ENCODE peak calls at places on chromosomes 1 and 21, in seven cellular contexts. One of them, this sample, is unnamed.
A peak's percentile ranks its signal among the peaks of the same experiment; 100 is the strongest.

GRCh38 chr1:45908613-45909140 is 105.3 kb downstream of the MAST2 start:
- DNase-seq in GM23338: peak; percentile 41
- DNase-seq in hepatocyte: no peak
- DNase-seq in PC-3: no peak
- DNase-seq in MM.1S: no peak
- DNase-seq in neural progenitor cell: no peak
- DNase-seq in HCT116: no peak
- DNase-seq in this sample: no peak

GRCh38 chr1:108043712-108044111 is 78.7 kb upstream of the VAV3 start:
- DNase-seq in neural progenitor cell: no peak
- DNase-seq in HCT116: no peak
- DNase-seq in MM.1S: no peak
- DNase-seq in GM23338: no peak
- DNase-seq in PC-3: no peak
- DNase-seq in hepatocyte: no peak
- DNase-seq in this sample: no peak

GRCh38 chr1:55070291-55070690 is 30.9 kb downstream of the PCSK9 start:
- DNase-seq in hepatocyte: no peak
- DNase-seq in PC-3: no peak
- DNase-seq in HCT116: no peak
- DNase-seq in GM23338: no peak
- DNase-seq in neural progenitor cell: no peak
- DNase-seq in MM.1S: no peak
- DNase-seq in this sample: no peak

GRCh38 chr1:204150702-204151561 is 912 bp downstream of the ETNK2 start:
- DNase-seq in HCT116: no peak
- DNase-seq in GM23338: peak; percentile 54
- DNase-seq in neural progenitor cell: peak; percentile 61
- DNase-seq in MM.1S: no peak
- DNase-seq in hepatocyte: no peak
- DNase-seq in PC-3: no peak
- DNase-seq in this sample: peak; percentile 39

GRCh38 chr1:244347942-244348341 is 103.8 kb downstream of the ADSS2 start:
- DNase-seq in hepatocyte: peak; percentile 73
- DNase-seq in PC-3: peak; percentile 87
- DNase-seq in neural progenitor cell: no peak
- DNase-seq in HCT116: no peak
- DNase-seq in GM23338: no peak
- DNase-seq in MM.1S: no peak
- DNase-seq in this sample: peak; percentile 63

GRCh38 chr21:42616366-42617340 is 36.8 kb upstream of the PDE9A start:
- DNase-seq in GM23338: no peak
- DNase-seq in MM.1S: no peak
- DNase-seq in neural progenitor cell: no peak
- DNase-seq in hepatocyte: no peak
- DNase-seq in HCT116: no peak
- DNase-seq in PC-3: no peak
- DNase-seq in this sample: no peak

GRCh38 chr1:8003431-8004112 is 22.5 kb downstream of the ERRFI1 start:
- DNase-seq in MM.1S: no peak
- DNase-seq in hepatocyte: no peak
- DNase-seq in GM23338: no peak
- DNase-seq in HCT116: no peak
- DNase-seq in neural progenitor cell: no peak
- DNase-seq in PC-3: peak; percentile 55
- DNase-seq in this sample: peak; percentile 57

GRCh38 chr1:61561666-61562065 is 163.3 kb downstream of the TM2D1 start:
- DNase-seq in GM23338: no peak
- DNase-seq in neural progenitor cell: no peak
- DNase-seq in HCT116: no peak
- DNase-seq in hepatocyte: no peak
- DNase-seq in MM.1S: no peak
- DNase-seq in PC-3: peak; percentile 17
- DNase-seq in this sample: peak; percentile 69

GRCh38 chr21:16910435-16911165 is 602.2 kb upstream of the CXADR start:
- DNase-seq in hepatocyte: no peak
- DNase-seq in neural progenitor cell: no peak
- DNase-seq in PC-3: no peak
- DNase-seq in GM23338: no peak
- DNase-seq in MM.1S: no peak
- DNase-seq in HCT116: no peak
- DNase-seq in this sample: no peak

GRCh38 chr1:225427249-225428065 is at the start of gene LBR:
- DNase-seq in HCT116: no peak
- DNase-seq in hepatocyte: peak; percentile 65
- DNase-seq in neural progenitor cell: peak; percentile 86
- DNase-seq in GM23338: peak; percentile 77
- DNase-seq in MM.1S: no peak
- DNase-seq in PC-3: peak; percentile 43
- DNase-seq in this sample: peak; percentile 71

GRCh38 chr1:29519733-29520132 is 283.4 kb downstream of the PTPRU start:
- DNase-seq in PC-3: no peak
- DNase-seq in GM23338: no peak
- DNase-seq in MM.1S: no peak
- DNase-seq in hepatocyte: no peak
- DNase-seq in neural progenitor cell: no peak
- DNase-seq in HCT116: no peak
- DNase-seq in this sample: peak; percentile 39

GRCh38 chr21:43262427-43262826 is 93.6 kb downstream of the CRYAA start:
- DNase-seq in HCT116: no peak
- DNase-seq in MM.1S: no peak
- DNase-seq in GM23338: no peak
- DNase-seq in PC-3: no peak
- DNase-seq in hepatocyte: peak; percentile 68
- DNase-seq in neural progenitor cell: no peak
- DNase-seq in this sample: no peak

GRCh38 chr1:241423541-241424479 is 66.8 kb upstream of the RGS7 start:
- DNase-seq in GM23338: peak; percentile 78
- DNase-seq in MM.1S: peak; percentile 21
- DNase-seq in PC-3: peak; percentile 74
- DNase-seq in hepatocyte: peak; percentile 64
- DNase-seq in neural progenitor cell: peak; percentile 69
- DNase-seq in HCT116: no peak
- DNase-seq in this sample: peak; percentile 64

GRCh38 chr1:24928631-24929090 is 1.4 kb downstream of the RUNX3 start:
- DNase-seq in GM23338: peak; percentile 60
- DNase-seq in PC-3: peak; percentile 13
- DNase-seq in hepatocyte: no peak
- DNase-seq in HCT116: no peak
- DNase-seq in neural progenitor cell: peak; percentile 66
- DNase-seq in MM.1S: peak; percentile 68
- DNase-seq in this sample: peak; percentile 33

GRCh38 chr1:186792870-186793581 is 35.7 kb upstream of the PLA2G4A start:
- DNase-seq in neural progenitor cell: no peak
- DNase-seq in HCT116: no peak
- DNase-seq in GM23338: no peak
- DNase-seq in MM.1S: no peak
- DNase-seq in PC-3: peak; percentile 88
- DNase-seq in hepatocyte: no peak
- DNase-seq in this sample: peak; percentile 15

DNA sequence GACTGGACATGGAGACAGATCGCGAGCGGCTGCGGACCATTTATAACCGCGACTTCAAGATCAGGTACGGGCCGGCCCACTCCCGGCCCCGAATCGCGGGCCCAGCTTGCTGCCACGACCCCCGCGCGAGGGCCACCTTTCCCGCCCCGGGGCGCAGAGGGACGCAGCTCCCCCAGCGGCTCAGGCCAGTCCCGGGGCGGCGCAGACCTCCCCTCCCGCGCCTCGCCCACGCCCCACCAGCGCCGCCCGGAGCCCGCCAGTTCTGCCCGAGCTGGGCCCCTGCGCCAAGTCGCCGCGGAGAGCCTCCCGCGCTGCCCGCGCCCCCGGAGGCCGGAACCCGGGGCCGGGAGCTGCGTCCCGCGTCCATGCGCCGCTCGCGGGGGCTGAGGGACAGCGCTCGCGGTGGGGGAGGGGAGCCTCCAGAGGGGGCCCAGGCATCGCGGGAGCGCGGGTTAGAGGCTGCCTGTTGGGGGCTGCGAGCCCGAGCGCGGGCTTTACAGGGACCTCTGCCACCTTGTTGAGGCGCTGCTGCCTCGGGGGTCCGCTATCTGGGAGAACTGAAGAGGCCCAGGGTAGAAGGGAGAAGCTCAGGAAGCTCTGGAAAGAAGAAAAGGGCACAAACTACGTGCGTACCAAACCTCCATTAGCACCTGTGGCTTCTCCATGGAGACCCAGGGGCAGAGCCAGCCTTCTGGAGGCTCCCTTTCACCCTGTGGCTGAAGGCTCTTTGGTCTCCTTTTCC is 698 bp downstream of the MOV10 start:
- DNase-seq in PC-3: peak; percentile 29
- DNase-seq in hepatocyte: peak; percentile 77
- DNase-seq in MM.1S: no peak
- DNase-seq in HCT116: no peak
- DNase-seq in neural progenitor cell: peak; percentile 85
- DNase-seq in GM23338: peak; percentile 82
- DNase-seq in this sample: peak; percentile 73
- TF ChIP-seq EZH2phosphoT487 in PC-3: no peak
- TF ChIP-seq EZH2phosphoT487 in hepatocyte: no peak
- TF ChIP-seq EZH2phosphoT487 in MM.1S: no peak
- TF ChIP-seq EZH2phosphoT487 in HCT116: no peak
- TF ChIP-seq EZH2phosphoT487 in neural progenitor cell: no peak
- TF ChIP-seq EZH2phosphoT487 in GM23338: no peak
- TF ChIP-seq EZH2phosphoT487 in this sample: no peak

GRCh38 chr1:110130989-110131388 is 18.7 kb downstream of the UBL4B start:
- DNase-seq in PC-3: no peak
- DNase-seq in MM.1S: no peak
- DNase-seq in HCT116: no peak
- DNase-seq in GM23338: no peak
- DNase-seq in hepatocyte: no peak
- DNase-seq in neural progenitor cell: peak; percentile 20
- DNase-seq in this sample: no peak
- TF ChIP-seq EZH2 in PC-3: no peak
- TF ChIP-seq EZH2 in MM.1S: no peak
- TF ChIP-seq EZH2 in HCT116: no peak
- TF ChIP-seq EZH2 in GM23338: no peak
- TF ChIP-seq EZH2 in hepatocyte: no peak
- TF ChIP-seq EZH2 in neural progenitor cell: no peak
- TF ChIP-seq EZH2 in this sample: no peak

GRCh38 chr1:23904748-23905357 is 8.3 kb downstream of the CNR2 start:
- DNase-seq in PC-3: peak; percentile 79
- DNase-seq in neural progenitor cell: no peak
- DNase-seq in GM23338: no peak
- DNase-seq in MM.1S: no peak
- DNase-seq in HCT116: no peak
- DNase-seq in hepatocyte: no peak
- DNase-seq in this sample: no peak

GRCh38 chr1:23899070-23899469 is 14.1 kb downstream of the CNR2 start:
- DNase-seq in PC-3: no peak
- DNase-seq in HCT116: no peak
- DNase-seq in hepatocyte: no peak
- DNase-seq in neural progenitor cell: no peak
- DNase-seq in GM23338: no peak
- DNase-seq in MM.1S: peak; percentile 15
- DNase-seq in this sample: no peak

GRCh38 chr1:23903754-23904153 is 9.4 kb downstream of the CNR2 start:
- DNase-seq in GM23338: peak; percentile 49
- DNase-seq in MM.1S: no peak
- DNase-seq in neural progenitor cell: no peak
- DNase-seq in PC-3: no peak
- DNase-seq in HCT116: no peak
- DNase-seq in hepatocyte: no peak
- DNase-seq in this sample: no peak

GRCh38 chr1:23905461-23906025 is 7.6 kb downstream of the CNR2 start:
- DNase-seq in HCT116: no peak
- DNase-seq in GM23338: no peak
- DNase-seq in MM.1S: no peak
- DNase-seq in hepatocyte: no peak
- DNase-seq in neural progenitor cell: no peak
- DNase-seq in PC-3: no peak
- DNase-seq in this sample: no peak

DNA sequence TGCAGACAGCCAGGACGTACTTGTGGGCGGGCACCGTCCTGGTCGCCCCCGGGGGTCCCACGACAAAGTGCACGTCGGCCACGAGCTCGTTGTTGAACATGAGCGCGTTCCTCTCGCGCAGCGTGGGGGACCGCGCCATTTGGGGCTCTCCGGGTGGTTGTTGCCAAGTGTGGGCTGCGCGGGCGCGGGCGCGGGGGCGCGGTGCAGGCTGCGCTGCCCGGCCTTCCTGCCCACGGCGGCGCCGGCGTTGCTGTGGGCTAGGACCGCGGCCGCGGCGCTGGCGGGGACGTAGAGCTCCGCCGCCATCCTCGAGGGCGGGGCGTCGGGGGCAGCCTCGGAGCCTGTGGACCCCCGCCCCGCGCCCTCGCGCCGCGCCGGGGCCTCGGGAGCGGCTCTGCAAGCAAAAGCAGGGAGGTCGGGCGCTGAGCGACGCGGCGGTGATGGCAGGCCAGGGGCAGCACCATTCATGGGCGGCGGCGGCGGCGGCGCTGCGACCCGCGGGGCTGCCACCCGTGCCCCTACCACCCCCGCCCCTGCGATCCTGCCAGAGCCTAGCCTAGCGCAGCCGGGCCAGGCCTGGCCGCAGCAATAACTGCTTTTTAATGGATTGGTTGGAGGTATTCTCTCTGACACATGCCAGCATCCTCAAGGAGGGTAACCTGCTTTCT is 10.4 kb downstream of the CNR2 start:
- DNase-seq in MM.1S: no peak
- DNase-seq in PC-3: no peak
- DNase-seq in GM23338: peak; percentile 48
- DNase-seq in HCT116: no peak
- DNase-seq in hepatocyte: peak; percentile 35
- DNase-seq in neural progenitor cell: peak; percentile 67
- DNase-seq in this sample: peak; percentile 29
- H2AFZ ChIP-seq in MM.1S: no peak overlapping the region
- H2AFZ ChIP-seq in PC-3: no peak overlapping the region
- H2AFZ ChIP-seq in GM23338: peak overlapping the region; percentile 90
- H2AFZ ChIP-seq in HCT116: no peak overlapping the region
- H2AFZ ChIP-seq in hepatocyte: no peak overlapping the region
- H2AFZ ChIP-seq in neural progenitor cell: peak overlapping the region; percentile 86
- H2AFZ ChIP-seq in this sample: peak overlapping the region; percentile 51

GRCh38 chr1:112083487-112083886 is 94.0 kb upstream of the KCND3 start:
- DNase-seq in HCT116: no peak
- DNase-seq in neural progenitor cell: peak; percentile 75
- DNase-seq in MM.1S: peak; percentile 19
- DNase-seq in hepatocyte: peak; percentile 63
- DNase-seq in GM23338: peak; percentile 74
- DNase-seq in PC-3: peak; percentile 42
- DNase-seq in this sample: peak; percentile 39
- TF ChIP-seq EZH2phosphoT487 in HCT116: no peak
- TF ChIP-seq EZH2phosphoT487 in neural progenitor cell: no peak
- TF ChIP-seq EZH2phosphoT487 in MM.1S: no peak
- TF ChIP-seq EZH2phosphoT487 in hepatocyte: no peak
- TF ChIP-seq EZH2phosphoT487 in GM23338: no peak
- TF ChIP-seq EZH2phosphoT487 in PC-3: no peak
- TF ChIP-seq EZH2phosphoT487 in this sample: no peak

This sample was measured in GM23248.